ENCODE peak calls at places on chromosomes 13 and 19, in four cellular contexts. One of them, this sample, is unnamed.
A peak's percentile ranks its signal among the peaks of the same experiment; 100 is the strongest.

GRCh38 chr13:29674532-29674931 is 79.0 kb upstream of the SLC7A1 start:
- DNase-seq in body of pancreas: no peak
- DNase-seq in mammary epithelial cell: peak; percentile 51
- DNase-seq in A549: no peak
- DNase-seq in this sample: no peak

GRCh38 chr19:36026091-36026876 is 6.4 kb downstream of the CLIP3 start:
- DNase-seq in A549: no peak
- DNase-seq in body of pancreas: no peak
- DNase-seq in mammary epithelial cell: no peak
- DNase-seq in this sample: no peak

GRCh38 chr13:91154553-91154952 is 192.9 kb upstream of the MIR17HG start:
- DNase-seq in mammary epithelial cell: no peak
- DNase-seq in A549: no peak
- DNase-seq in body of pancreas: no peak
- DNase-seq in this sample: no peak

GRCh38 chr13:63190742-63191141 is 1775.1 kb upstream of the PCDH20 start:
- DNase-seq in A549: peak; percentile 1
- DNase-seq in mammary epithelial cell: no peak
- DNase-seq in body of pancreas: no peak
- DNase-seq in this sample: no peak

GRCh38 chr13:75418186-75418843 is 63.7 kb downstream of the TBC1D4 start:
- DNase-seq in body of pancreas: no peak
- DNase-seq in mammary epithelial cell: no peak
- DNase-seq in A549: no peak
- DNase-seq in this sample: no peak

GRCh38 chr19:37991841-37992248 is 84.8 kb downstream of the SIPA1L3 start:
- DNase-seq in mammary epithelial cell: peak; percentile 57
- DNase-seq in A549: no peak
- DNase-seq in body of pancreas: no peak
- DNase-seq in this sample: no peak

GRCh38 chr19:28940751-28941500 is 272.0 kb downstream of the UQCRFS1 start:
- DNase-seq in mammary epithelial cell: no peak
- DNase-seq in A549: no peak
- DNase-seq in body of pancreas: no peak
- DNase-seq in this sample: no peak

GRCh38 chr13:40338217-40338616 is 328.2 kb downstream of the FOXO1 start:
- DNase-seq in body of pancreas: no peak
- DNase-seq in A549: no peak
- DNase-seq in mammary epithelial cell: no peak
- DNase-seq in this sample: no peak

GRCh38 chr13:30932481-30933333 is at the start of gene TEX26:
- DNase-seq in A549: no peak
- DNase-seq in mammary epithelial cell: no peak
- DNase-seq in body of pancreas: no peak
- DNase-seq in this sample: no peak

GRCh38 chr19:53057904-53058579 is 13.5 kb downstream of the ERVV-2 start:
- DNase-seq in body of pancreas: peak; percentile 62
- DNase-seq in mammary epithelial cell: peak; percentile 17
- DNase-seq in A549: no peak
- DNase-seq in this sample: no peak

GRCh38 chr13:48630291-48630690 is 23.4 kb upstream of the CYSLTR2 start:
- DNase-seq in A549: no peak
- DNase-seq in mammary epithelial cell: no peak
- DNase-seq in body of pancreas: no peak
- DNase-seq in this sample: no peak

GRCh38 chr13:111245781-111246384 is 74.6 kb upstream of the TEX29 start:
- DNase-seq in body of pancreas: no peak
- DNase-seq in A549: no peak
- DNase-seq in mammary epithelial cell: peak; percentile 37
- DNase-seq in this sample: no peak

GRCh38 chr13:95300625-95301134 is 571 bp downstream of the ABCC4 start:
- DNase-seq in mammary epithelial cell: peak; percentile 40
- DNase-seq in body of pancreas: peak; percentile 46
- DNase-seq in A549: peak; percentile 66
- DNase-seq in this sample: peak; percentile 30

GRCh38 chr13:28204690-28205443 is 66.5 kb downstream of the PAN3 start:
- DNase-seq in body of pancreas: no peak
- DNase-seq in mammary epithelial cell: no peak
- DNase-seq in A549: no peak
- DNase-seq in this sample: no peak

GRCh38 chr19:7236153-7236552 is 58.1 kb downstream of the INSR start:
- DNase-seq in body of pancreas: no peak
- DNase-seq in A549: no peak
- DNase-seq in mammary epithelial cell: peak; percentile 66
- DNase-seq in this sample: no peak

GRCh38 chr19:32154418-32154817 is 191.0 kb upstream of the ZNF507 start:
- DNase-seq in A549: no peak
- DNase-seq in mammary epithelial cell: no peak
- DNase-seq in body of pancreas: no peak
- DNase-seq in this sample: no peak

GRCh38 chr19:2308114-2308556 is at the start of gene LINGO3:
- DNase-seq in mammary epithelial cell: no peak
- DNase-seq in A549: no peak
- DNase-seq in body of pancreas: no peak
- DNase-seq in this sample: no peak

GRCh38 chr19:19566306-19566705 is 28.2 kb downstream of the CILP2 start:
- DNase-seq in A549: no peak
- DNase-seq in mammary epithelial cell: no peak
- DNase-seq in body of pancreas: no peak
- DNase-seq in this sample: no peak

GRCh38 chr13:34129422-34129821 is 311.5 kb downstream of the RFC3 start:
- DNase-seq in A549: no peak
- DNase-seq in mammary epithelial cell: peak; percentile 15
- DNase-seq in body of pancreas: no peak
- DNase-seq in this sample: no peak

GRCh38 chr13:113589251-113589960 is 4.9 kb downstream of the TFDP1 start:
- DNase-seq in body of pancreas: no peak
- DNase-seq in mammary epithelial cell: no peak
- DNase-seq in A549: no peak
- DNase-seq in this sample: peak; percentile 20

GRCh38 chr13:41916173-41916954 is 44.5 kb downstream of the VWA8 start:
- DNase-seq in mammary epithelial cell: peak; percentile 82
- DNase-seq in body of pancreas: no peak
- DNase-seq in A549: no peak
- DNase-seq in this sample: no peak

GRCh38 chr19:46466536-46467199 is 4.7 kb downstream of the PNMA8A start:
- DNase-seq in A549: no peak
- DNase-seq in body of pancreas: no peak
- DNase-seq in mammary epithelial cell: peak; percentile 97
- DNase-seq in this sample: no peak

GRCh38 chr19:6739884-6740588 is 556 bp downstream of the TRIP10 start:
- DNase-seq in A549: peak; percentile 53
- DNase-seq in body of pancreas: peak; percentile 44
- DNase-seq in mammary epithelial cell: peak; percentile 23
- DNase-seq in this sample: peak; percentile 39

GRCh38 chr19:56141416-56141992 is 417 bp downstream of the ZNF444 start:
- DNase-seq in body of pancreas: peak; percentile 49
- DNase-seq in mammary epithelial cell: peak; percentile 11
- DNase-seq in A549: no peak
- DNase-seq in this sample: no peak

GRCh38 chr13:38967446-38967845 is 23.2 kb downstream of the STOML3 start:
- DNase-seq in A549: no peak
- DNase-seq in mammary epithelial cell: no peak
- DNase-seq in body of pancreas: no peak
- DNase-seq in this sample: no peak

GRCh38 chr13:38965281-38965680 is 25.4 kb downstream of the STOML3 start:
- DNase-seq in body of pancreas: no peak
- DNase-seq in mammary epithelial cell: no peak
- DNase-seq in A549: no peak
- DNase-seq in this sample: no peak

GRCh38 chr13:38969187-38969586 is 21.4 kb downstream of the STOML3 start:
- DNase-seq in mammary epithelial cell: no peak
- DNase-seq in body of pancreas: no peak
- DNase-seq in A549: no peak
- DNase-seq in this sample: no peak

GRCh38 chr13:38970380-38971051 is 20.1 kb downstream of the STOML3 start:
- DNase-seq in body of pancreas: no peak
- DNase-seq in mammary epithelial cell: no peak
- DNase-seq in A549: no peak
- DNase-seq in this sample: no peak
- TF ChIP-seq CTCF in body of pancreas: peak; percentile 35
- TF ChIP-seq CTCF in mammary epithelial cell: no peak
- TF ChIP-seq CTCF in A549: no peak
- TF ChIP-seq CTCF in this sample: no peak

DNA sequence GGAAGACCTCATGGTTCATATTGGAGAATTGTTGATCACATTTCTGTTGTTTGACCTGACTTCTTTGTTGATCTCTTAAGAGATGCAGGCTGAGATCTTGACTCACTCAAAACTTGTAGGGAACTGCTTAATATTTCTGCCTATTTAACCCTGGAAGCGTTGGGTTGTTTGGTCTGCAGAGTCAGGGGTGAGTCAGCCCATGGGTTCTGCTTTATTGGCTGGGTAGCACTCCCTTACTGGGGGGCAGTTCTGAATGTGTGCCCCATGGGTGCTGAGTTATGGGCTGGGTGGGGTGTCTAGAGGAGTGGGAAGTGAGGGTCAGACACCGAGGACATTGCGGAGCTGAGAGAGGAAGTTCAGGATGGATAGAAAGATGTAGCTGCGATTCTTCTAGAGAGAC is 87.9 kb downstream of the LRCH1 start:
- DNase-seq in mammary epithelial cell: peak; percentile 78
- DNase-seq in A549: no peak
- DNase-seq in body of pancreas: no peak
- DNase-seq in this sample: no peak
- H3K4me1 ChIP-seq in mammary epithelial cell: peaks cover 23% of the 10 kb centered on the region
- H3K4me1 ChIP-seq in A549: peaks cover 50% of the 10 kb centered on the region
- H3K4me1 ChIP-seq in body of pancreas: peaks cover 17% of the 10 kb centered on the region
- H3K4me1 ChIP-seq in this sample: peaks cover 84% of the 10 kb centered on the region

DNA sequence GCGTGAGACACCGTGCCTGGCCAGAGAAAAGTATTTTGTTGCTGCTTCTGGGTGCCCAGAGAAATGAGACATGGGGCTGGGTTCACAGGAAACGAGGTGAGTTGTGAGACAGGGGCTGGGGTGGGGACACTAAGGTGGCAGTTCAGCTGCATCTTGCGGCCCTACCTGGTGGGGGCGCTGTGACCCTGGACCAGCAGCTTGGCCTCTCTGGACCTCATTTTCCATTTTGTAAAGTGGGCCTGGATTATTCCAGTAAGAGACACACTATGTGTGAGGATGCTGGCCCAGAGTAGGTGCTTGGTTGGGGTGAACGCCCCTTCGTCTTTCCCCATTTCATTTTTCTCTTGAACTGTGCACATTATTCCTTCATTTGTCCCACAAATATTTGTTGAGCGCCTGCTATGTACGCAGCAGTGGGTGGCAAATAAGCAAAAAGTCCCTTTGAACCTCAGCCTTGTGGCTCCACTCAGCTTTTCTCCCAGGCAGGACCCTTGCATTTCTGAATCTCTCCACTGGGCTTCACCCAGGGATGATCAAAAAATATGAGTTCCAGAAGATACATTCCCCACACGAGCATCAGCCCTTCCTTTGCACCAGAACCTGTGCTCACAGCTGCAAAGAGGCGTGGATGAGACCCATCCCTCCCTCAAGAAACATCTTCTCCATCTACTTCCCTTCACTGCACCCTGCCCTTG is 26.6 kb upstream of the OR10H1 start:
- DNase-seq in A549: peak; percentile 13
- DNase-seq in mammary epithelial cell: no peak
- DNase-seq in body of pancreas: no peak
- DNase-seq in this sample: no peak
- TF ChIP-seq CTCF in A549: no peak
- TF ChIP-seq CTCF in mammary epithelial cell: peak; percentile 15
- TF ChIP-seq CTCF in body of pancreas: no peak
- TF ChIP-seq CTCF in this sample: no peak

DNA sequence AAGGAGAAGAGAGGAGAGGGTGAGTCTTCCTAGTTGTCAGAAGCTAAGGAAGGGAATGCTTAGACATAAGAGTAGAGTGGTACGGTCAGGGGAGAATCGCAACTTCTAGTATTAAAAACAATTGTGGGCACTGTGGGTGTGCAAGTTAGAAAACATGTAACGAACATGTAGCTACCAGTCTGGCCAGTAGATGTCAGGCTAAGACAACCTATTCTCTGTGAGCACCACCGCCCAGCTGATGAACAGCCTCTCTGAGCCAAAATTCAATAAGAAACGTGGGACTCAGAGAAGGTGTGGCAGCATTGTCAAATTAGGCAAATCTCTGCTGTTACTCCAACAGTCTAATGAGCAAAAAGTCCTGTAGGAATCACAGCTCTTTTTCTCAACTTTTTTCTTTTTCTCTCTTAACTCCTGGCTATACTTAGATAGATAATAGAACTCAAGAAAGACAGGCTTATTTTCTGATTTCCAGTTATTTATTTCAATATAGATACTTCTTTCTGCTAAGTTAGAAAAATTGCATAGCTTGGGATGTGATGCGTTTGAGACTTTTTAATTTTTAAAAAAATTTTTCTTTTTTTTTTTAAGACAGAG is 186.2 kb downstream of the USP12 start:
- DNase-seq in body of pancreas: peak; percentile 84
- DNase-seq in A549: peak; percentile 47
- DNase-seq in mammary epithelial cell: peak; percentile 62
- DNase-seq in this sample: peak; percentile 78
- H3K4me1 ChIP-seq in body of pancreas: peaks cover 26% of the 10 kb centered on the region
- H3K4me1 ChIP-seq in A549: peaks cover 59% of the 10 kb centered on the region
- H3K4me1 ChIP-seq in mammary epithelial cell: no peaks in the 10 kb centered on the region
- H3K4me1 ChIP-seq in this sample: peaks cover 35% of the 10 kb centered on the region

This sample was measured in stomach.